ENCODE peak calls at places on chromosomes 7 and 10, in four cellular contexts. U, G, F and E are unnamed samples.

GRCh38 chr7:51521054-51521453 is 204.4 kb upstream of the COBL start:
- DNase-seq in F (no peak), G (no peak), U (no peak), E (no peak)

GRCh38 chr7:66500087-66500486 is 128.6 kb upstream of the KCTD7 start:
- DNase-seq in U (no peak), F (no peak), G (no peak), E (peak)

GRCh38 chr7:155567646-155568334 is 21.4 kb upstream of the CNPY1 start:
- DNase-seq in G (no peak), F (no peak), U (no peak), E (no peak)

GRCh38 chr10:122282253-122282671 is 11.2 kb downstream of the BTBD16 start:
- DNase-seq in U (no peak), F (no peak), G (no peak), E (peak)

GRCh38 chr7:36165802-36166201 is 12.7 kb downstream of the EEPD1 start:
- DNase-seq in U (no peak), G (no peak), F (no peak), E (no peak)

GRCh38 chr7:271266-272107 is 18.5 kb upstream of the FOXL3 start:
- DNase-seq in F (no peak), U (no peak), G (no peak), E (no peak)

GRCh38 chr10:77082601-77083252 is 554.9 kb downstream of the KCNMA1 start:
- DNase-seq in G (no peak), U (peak), F (peak), E (no peak)

GRCh38 chr7:7653568-7654187 is 13.1 kb downstream of the UMAD1 start:
- DNase-seq in G (peak), F (peak), U (no peak), E (peak)

GRCh38 chr10:80497187-80498038 is 40.3 kb upstream of the SH2D4B start:
- DNase-seq in U (no peak), F (no peak), G (no peak), E (no peak)

GRCh38 chr10:6353526-6353925 is 150.8 kb downstream of the PFKFB3 start:
- DNase-seq in G (no peak), U (no peak), F (no peak), E (no peak)

GRCh38 chr10:96955733-96956132 is 123.6 kb downstream of the LCOR start:
- DNase-seq in G (no peak), U (no peak), F (no peak), E (no peak)

GRCh38 chr10:96960872-96961271 is 128.8 kb downstream of the LCOR start:
- DNase-seq in F (no peak), G (no peak), U (no peak), E (no peak)

GRCh38 chr10:96958071-96958470 is 126.0 kb downstream of the LCOR start:
- DNase-seq in G (no peak), U (no peak), F (no peak), E (no peak)

GRCh38 chr10:96964131-96964530 is 132.0 kb downstream of the LCOR start:
- DNase-seq in G (no peak), F (no peak), U (no peak), E (no peak)

GRCh38 chr10:96959733-96960132 is 127.6 kb downstream of the LCOR start:
- DNase-seq in U (no peak), G (no peak), F (no peak), E (no peak)
- H3K14ac ChIP-seq in U (no peak), G (no peak), F (no peak), E (no peak)

GRCh38 chr10:48694371-48695030 is 9.8 kb downstream of the WDFY4 start:
- DNase-seq in G (no peak), F (no peak), U (no peak), E (no peak)
- H3K4me2 ChIP-seq in G (no peak), F (no peak), U (no peak), E (no peak)

GRCh38 chr7:99505324-99505662 is 831 bp downstream of the ZKSCAN5 start:
- DNase-seq in F (no peak), G (no peak), U (no peak), E (no peak)
- H3K14ac ChIP-seq in F (no peak), G (no peak), U (no peak), E (no peak)

DNA sequence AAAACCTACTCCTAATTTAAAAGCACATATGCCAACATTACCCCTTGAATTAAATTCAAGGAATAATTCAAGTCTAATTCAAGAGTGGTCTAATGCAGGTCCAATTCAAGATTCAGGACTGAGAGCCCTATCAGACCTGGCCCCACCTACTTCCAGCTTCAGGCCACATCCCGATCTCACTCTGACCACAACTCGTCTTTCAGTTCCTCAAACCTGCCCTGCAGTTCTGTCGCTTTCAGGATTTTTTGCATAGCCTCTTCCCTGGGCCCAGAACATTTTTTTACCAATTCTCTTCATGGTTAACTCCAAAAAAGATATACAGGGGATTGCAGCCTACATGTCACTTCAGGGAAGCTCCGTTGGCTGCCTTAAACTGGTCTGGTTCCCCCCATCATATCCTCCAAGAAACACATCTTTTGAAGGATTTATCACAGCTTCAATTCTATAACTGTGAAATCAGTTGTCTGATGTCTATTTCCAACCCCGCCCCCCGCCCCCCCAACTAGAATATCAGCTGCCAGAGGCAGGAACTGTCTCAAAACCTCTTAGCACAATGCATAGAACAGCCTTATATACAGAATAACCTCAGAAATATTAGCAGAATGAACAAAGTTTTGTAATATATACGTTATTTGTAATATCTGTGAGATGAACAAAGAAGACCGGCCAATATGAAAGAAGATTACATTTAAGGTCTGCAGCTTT is 20.8 kb downstream of the CCDC6 start:
- DNase-seq in G (no peak), F (no peak), U (no peak), E (no peak)
- H3K4me2 ChIP-seq in G (no peak), F (no peak), U (no peak), E (no peak)

DNA sequence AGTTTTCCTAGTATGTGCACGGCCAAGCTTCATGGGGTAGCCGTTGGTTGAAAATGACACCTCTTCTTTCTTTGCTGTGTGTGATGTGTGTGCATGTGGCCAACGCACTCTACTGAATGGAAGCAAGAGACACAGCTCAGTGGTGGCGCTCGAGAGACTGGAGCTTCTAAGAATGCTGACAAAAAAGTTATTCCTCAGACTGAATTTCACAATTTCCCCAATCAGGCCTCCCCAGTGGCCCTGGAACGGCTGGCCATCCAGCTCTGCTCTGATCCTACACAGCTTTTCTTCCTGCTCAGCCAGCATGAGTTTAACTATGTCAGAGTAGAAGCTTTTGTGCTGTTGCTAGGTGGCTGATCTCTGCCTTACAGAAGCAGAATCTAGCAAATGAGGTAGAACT is 186.7 kb upstream of the PLXDC2 start:
- DNase-seq in U (no peak), G (peak), F (peak), E (peak)
- H3K14ac ChIP-seq in U (no peak), G (no peak), F (no peak), E (no peak)